ENCODE peak calls at places on chromosomes 12 and 14, in seven cellular contexts. Z, Q, G, S, J, C and T are unnamed samples.

GRCh38 chr12:100593490-100593889 is 20.0 kb downstream of the GAS2L3 start:
- DNase-seq in Q (no peak), G (no peak), J (no peak), Z (no peak), S (no peak), C (no peak), T (no peak)

GRCh38 chr12:118164798-118165486 is 29.0 kb downstream of the PEBP1 start:
- DNase-seq in G (peak; percentile 29), J (no peak), Z (no peak), C (no peak), S (peak; percentile 18), Q (no peak), T (no peak)

GRCh38 chr12:95037906-95038305 is 34.4 kb upstream of the NDUFA12 start:
- DNase-seq in Z (no peak), C (no peak), S (no peak), G (no peak), J (no peak), Q (no peak), T (no peak)

GRCh38 chr12:1810931-1811280 is 9.5 kb upstream of the LRTM2 start:
- DNase-seq in Z (no peak), C (no peak), G (no peak), S (no peak), Q (no peak), J (no peak), T (no peak)

GRCh38 chr12:1794440-1795090 is 25.8 kb upstream of the LRTM2 start:
- DNase-seq in Z (no peak), S (no peak), G (no peak), C (peak; percentile 41), Q (no peak), J (no peak), T (peak; percentile 69)

GRCh38 chr12:64077922-64078321 is 144.2 kb downstream of the KICS2 start:
- DNase-seq in J (no peak), Q (no peak), Z (no peak), G (no peak), C (no peak), S (no peak), T (no peak)

GRCh38 chr14:22471545-22472121 is 117.4 kb downstream of the DAD1 start:
- DNase-seq in J (peak; percentile 46), Z (peak; percentile 45), S (peak; percentile 19), Q (no peak), G (peak; percentile 65), C (peak; percentile 53), T (peak; percentile 79)

GRCh38 chr14:78075610-78076277 is 94.4 kb upstream of the NRXN3 start:
- DNase-seq in C (no peak), G (no peak), S (no peak), Z (peak; percentile 41), Q (no peak), J (no peak), T (no peak)

GRCh38 chr12:132665149-132665491 is 22.0 kb downstream of the POLE start:
- DNase-seq in S (no peak), G (no peak), J (no peak), Q (no peak), C (no peak), Z (no peak), T (no peak)

GRCh38 chr12:75703131-75703530 is 191.7 kb upstream of the KRR1 start:
- DNase-seq in S (no peak), Z (no peak), G (no peak), C (no peak), Q (no peak), J (no peak), T (no peak)

GRCh38 chr14:31420013-31420318 is 384 bp downstream of the HEATR5A start:
- DNase-seq in S (no peak), J (peak; percentile 44), C (peak; percentile 94), Q (peak; percentile 33), G (peak; percentile 75), Z (peak; percentile 55), T (peak; percentile 94)

GRCh38 chr12:69290545-69291277 is 51.3 kb downstream of the CPSF6 start:
- DNase-seq in S (peak; percentile 81), C (peak; percentile 77), G (peak; percentile 91), Z (peak; percentile 52), J (peak; percentile 70), Q (peak; percentile 65), T (peak; percentile 83)
- TF ChIP-seq CTCF in S (peak; percentile 97), C (peak; percentile 91), G (peak; percentile 95), Z (peak; percentile 55), J (peak; percentile 30), Q (peak; percentile 45), T (peak; percentile 72)

DNA sequence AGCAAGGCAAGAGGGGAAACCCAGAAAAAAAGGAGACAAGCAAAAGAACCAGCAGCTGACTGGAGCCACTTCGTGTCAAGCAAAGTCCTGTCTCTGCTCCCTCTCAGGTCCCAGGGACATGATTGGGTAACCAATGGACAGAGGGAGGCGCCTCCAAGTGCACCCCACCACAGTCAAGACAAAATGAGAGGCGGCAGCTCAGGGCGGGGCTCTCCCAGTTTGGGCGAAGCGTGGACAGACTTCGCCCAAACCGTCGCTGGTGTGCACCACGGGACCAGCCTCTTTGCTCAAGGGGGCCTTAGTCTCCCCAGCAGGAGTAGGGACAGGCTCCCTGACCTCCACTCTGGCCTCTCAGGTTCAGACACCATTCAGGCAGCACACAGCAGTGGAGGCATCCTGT is 1.5 kb upstream of the BEGAIN start:
- DNase-seq in S (no peak), Q (no peak), Z (no peak), C (no peak), G (no peak), J (no peak), T (peak; percentile 54)
- H3K27me3 ChIP-seq in S (no peaks in the 10 kb centered on the region), Q (no peaks in the 10 kb centered on the region), Z (peaks cover 42% of the 10 kb centered on the region), C (no peaks in the 10 kb centered on the region), G (no peaks in the 10 kb centered on the region), J (no peaks in the 10 kb centered on the region), T (no peaks in the 10 kb centered on the region)

GRCh38 chr12:29309320-29309902 is 71.6 kb downstream of the ERGIC2 start:
- DNase-seq in Z (no peak), C (no peak), Q (no peak), S (peak; percentile 10), G (no peak), J (no peak), T (no peak)
- TF ChIP-seq CTCF in Z (peak; percentile 21), C (peak; percentile 58), Q (peak; percentile 19), S (peak; percentile 46), G (peak; percentile 18), J (no peak), T (no peak)

DNA sequence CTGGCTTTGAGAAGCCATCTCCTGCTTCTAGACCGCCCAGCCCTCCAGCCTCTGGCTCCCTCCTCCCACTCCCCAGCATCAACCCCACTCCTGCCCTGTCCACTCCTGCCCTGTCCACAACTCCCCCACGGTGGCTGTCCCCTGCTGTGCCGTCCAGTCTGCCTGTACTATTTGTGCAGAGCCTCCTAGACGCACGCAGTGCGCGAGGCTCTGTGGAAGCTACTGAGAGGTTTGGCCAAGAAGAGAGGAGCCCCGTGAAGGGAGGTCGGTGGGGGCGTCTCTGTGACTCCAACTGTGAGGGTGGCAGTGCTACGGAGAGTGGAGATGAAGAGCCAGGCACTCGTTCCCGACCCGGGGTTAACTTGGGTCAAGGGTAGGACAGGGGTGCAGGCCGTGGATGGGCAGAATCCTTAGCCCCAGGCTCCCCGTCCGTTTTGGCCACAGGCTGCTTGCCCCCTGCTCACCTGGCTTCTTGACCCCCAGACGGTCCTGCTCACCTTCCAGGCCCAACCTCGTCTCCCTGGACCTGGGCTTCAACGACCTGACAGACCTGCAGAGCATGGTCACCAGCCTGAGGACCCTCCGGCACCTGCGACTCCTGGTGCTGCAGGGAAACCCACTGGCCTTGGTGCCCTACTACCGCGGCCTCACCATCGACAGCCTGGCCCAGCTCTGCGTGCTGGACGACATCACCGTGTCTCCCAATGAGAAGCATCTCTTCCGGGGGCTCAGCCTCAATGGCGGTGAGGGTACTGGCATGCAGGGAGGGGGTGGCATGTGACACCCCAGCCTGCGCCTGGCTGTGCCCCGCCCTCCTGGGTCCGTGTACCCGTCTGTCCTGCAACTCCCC is 6.9 kb downstream of the LRRC43 start:
- DNase-seq in Z (no peak), G (no peak), J (no peak), C (no peak), S (no peak), Q (no peak), T (no peak)
- H3K27me3 ChIP-seq in Z (no peaks in the 10 kb centered on the region), G (no peaks in the 10 kb centered on the region), J (no peaks in the 10 kb centered on the region), C (no peaks in the 10 kb centered on the region), S (no peaks in the 10 kb centered on the region), Q (no peaks in the 10 kb centered on the region), T (no peaks in the 10 kb centered on the region)

GRCh38 chr14:101834387-101835165 is 73.1 kb downstream of the PPP2R5C start:
- DNase-seq in C (no peak), S (no peak), J (no peak), G (no peak), Q (no peak), Z (no peak), T (no peak)
- TF ChIP-seq CTCF in C (no peak), S (no peak), J (no peak), G (no peak), Q (no peak), Z (no peak), T (no peak)